ENCODE peak calls at places on chromosomes 7 and 10, in seven cellular contexts. A is tibial artery, W is RWPE2, C is A549, M is Peyer's patch, Y is ovary, V is tibial nerve. E is an unnamed sample.
A peak's percentile ranks its signal among the peaks of the same experiment; 100 is the strongest.

GRCh38 chr7:70678621-70679251 is 453.2 kb upstream of the GALNT17 start:
- DNase-seq in M (no peak), Y (no peak), A (no peak), V (no peak), W (no peak), C (no peak), E (no peak)

GRCh38 chr10:79045566-79046175 is 23.1 kb upstream of the ZMIZ1 start:
- DNase-seq in M (peak; percentile 27), A (peak; percentile 6), W (peak; percentile 21), V (no peak), C (no peak), Y (no peak), E (peak; percentile 20)

GRCh38 chr10:71647526-71648354 is 71.8 kb downstream of the C10orf105 start:
- DNase-seq in M (no peak), V (no peak), Y (no peak), A (no peak), W (no peak), C (no peak), E (no peak)

GRCh38 chr10:62046522-62047239 is 145.2 kb downstream of the ARID5B start:
- DNase-seq in C (no peak), V (peak; percentile 50), Y (peak; percentile 39), W (no peak), M (no peak), A (peak; percentile 56), E (no peak)

GRCh38 chr7:147509052-147509480 is 1081.5 kb upstream of the C7orf33 start:
- DNase-seq in W (no peak), C (peak; percentile 11), Y (no peak), A (no peak), M (no peak), V (no peak), E (no peak)

GRCh38 chr10:93352638-93353383 is 129.3 kb downstream of the MYOF start:
- DNase-seq in C (peak; percentile 44), V (peak; percentile 34), A (no peak), M (no peak), W (no peak), Y (no peak), E (no peak)

GRCh38 chr10:124741281-124741921 is 2.8 kb downstream of the FAM53B start:
- DNase-seq in W (no peak), V (peak; percentile 92), C (peak; percentile 71), A (peak; percentile 86), Y (peak; percentile 85), M (peak; percentile 89), E (peak; percentile 90)

GRCh38 chr10:103842605-103843004 is 12.8 kb downstream of the SH3PXD2A start:
- DNase-seq in C (no peak), Y (no peak), W (no peak), V (no peak), A (no peak), M (no peak), E (no peak)

GRCh38 chr10:103803941-103804340 is 51.4 kb downstream of the SH3PXD2A start:
- DNase-seq in A (no peak), Y (no peak), V (no peak), W (no peak), M (no peak), C (no peak), E (no peak)

GRCh38 chr7:129315916-129316315 is 91.1 kb downstream of the AHCYL2 start:
- DNase-seq in Y (no peak), V (no peak), A (no peak), C (no peak), M (no peak), W (no peak), E (peak; percentile 36)

GRCh38 chr7:3738964-3739363 is 437.9 kb downstream of the SDK1 start:
- DNase-seq in V (no peak), A (no peak), M (no peak), Y (no peak), W (no peak), C (no peak), E (no peak)

GRCh38 chr7:121369462-121369861 is 26.6 kb downstream of the FAM3C start:
- DNase-seq in C (peak; percentile 5), Y (no peak), V (no peak), W (no peak), M (no peak), A (no peak), E (no peak)

GRCh38 chr10:73306171-73306708 is 52.4 kb downstream of the CFAP70 start:
- DNase-seq in V (no peak), C (no peak), W (no peak), Y (no peak), A (no peak), M (no peak), E (no peak)

DNA sequence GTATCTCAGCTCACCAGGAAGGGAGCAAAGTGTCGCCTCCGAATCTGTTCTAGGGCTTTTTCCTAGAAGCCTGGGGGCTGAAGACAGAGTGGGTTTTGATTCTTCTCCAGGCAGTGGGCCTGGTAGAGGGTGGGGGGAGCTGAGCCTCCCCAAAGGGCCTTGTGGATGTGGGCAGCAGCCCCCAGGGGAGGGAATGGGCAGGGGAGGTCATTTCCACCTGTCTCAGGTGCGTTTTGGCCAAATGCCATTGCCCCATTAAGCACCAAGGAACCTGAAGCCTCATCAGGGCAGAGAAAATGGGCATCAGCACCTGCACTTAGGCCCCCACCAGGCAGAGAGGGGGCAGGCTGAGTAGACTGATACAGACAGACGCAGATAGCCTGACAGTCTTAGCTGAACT is 3.6 kb upstream of the COMTD1 start:
- DNase-seq in M (no peak), V (no peak), Y (no peak), W (no peak), C (no peak), A (no peak), E (no peak)
- H3K4me3 ChIP-seq in M (no peak overlapping the region), V (no peak overlapping the region), Y (no peak overlapping the region), W (no peak overlapping the region), C (no peak overlapping the region), A (no peak overlapping the region), E (no peak overlapping the region)

GRCh38 chr7:1234049-1234691 is 1.5 kb downstream of the UNCX start:
- DNase-seq in V (no peak), Y (no peak), C (no peak), W (no peak), M (no peak), A (no peak), E (no peak)

GRCh38 chr7:1232103-1232466 is 587 bp upstream of the UNCX start:
- DNase-seq in V (no peak), C (no peak), A (no peak), W (no peak), M (no peak), Y (no peak), E (no peak)

GRCh38 chr7:1231214-1232102 is 1.2 kb upstream of the UNCX start:
- DNase-seq in W (no peak), M (no peak), Y (no peak), V (no peak), A (no peak), C (no peak), E (no peak)

GRCh38 chr7:1233328-1234048 is 816 bp downstream of the UNCX start:
- DNase-seq in C (peak; percentile 52), Y (no peak), M (no peak), A (no peak), W (peak; percentile 56), V (no peak), E (no peak)

GRCh38 chr7:1232623-1233327 is at the start of gene UNCX:
- DNase-seq in W (peak; percentile 61), M (no peak), C (no peak), Y (no peak), V (no peak), A (no peak), E (no peak)
- H3K4me3 ChIP-seq in W (no peak within 1 kb of the TSS), M (no peak within 1 kb of the TSS), C (peak within 1 kb of the TSS; percentile 36), Y (no peak within 1 kb of the TSS), V (no peak within 1 kb of the TSS), A (no peak within 1 kb of the TSS), E (no peak within 1 kb of the TSS)

GRCh38 chr7:159031135-159031701 is 113.4 kb downstream of the VIPR2 start:
- DNase-seq in W (no peak), M (peak; percentile 54), V (peak; percentile 6), Y (peak; percentile 74), A (peak; percentile 68), C (no peak), E (no peak)
- H3K4me3 ChIP-seq in W (no peak overlapping the region), M (peak overlapping the region; percentile 57), V (peak overlapping the region; percentile 48), Y (peak overlapping the region; percentile 41), A (peak overlapping the region; percentile 57), C (peak overlapping the region; percentile 53), E (peak overlapping the region; percentile 39)

GRCh38 chr10:132544744-132545658 is 7.4 kb downstream of the INPP5A start:
- DNase-seq in M (peak; percentile 46), Y (peak; percentile 8), W (no peak), V (no peak), A (peak; percentile 20), C (no peak), E (no peak)
- H3K4me3 ChIP-seq in M (peak overlapping the region; percentile 20), Y (peak overlapping the region; percentile 25), W (no peak overlapping the region), V (no peak overlapping the region), A (peak overlapping the region; percentile 22), C (no peak overlapping the region), E (no peak overlapping the region)

GRCh38 chr7:111091623-111092370 is 870 bp downstream of the LRRN3 start:
- DNase-seq in V (no peak), Y (no peak), M (no peak), A (no peak), W (no peak), C (no peak), E (no peak)
- H3K4me3 ChIP-seq in V (peak overlapping the region; percentile 10), Y (peak overlapping the region; percentile 23), M (peak overlapping the region; percentile 22), A (peak overlapping the region; percentile 41), W (no peak overlapping the region), C (no peak overlapping the region), E (peak overlapping the region; percentile 71)

GRCh38 chr7:154987571-154987970 is 15.4 kb downstream of the PAXIP1 start:
- DNase-seq in V (no peak), C (no peak), Y (no peak), W (no peak), A (no peak), M (no peak), E (no peak)
- H3K4me3 ChIP-seq in V (no peak overlapping the region), C (no peak overlapping the region), Y (no peak overlapping the region), W (no peak overlapping the region), A (no peak overlapping the region), M (no peak overlapping the region), E (no peak overlapping the region)

DNA sequence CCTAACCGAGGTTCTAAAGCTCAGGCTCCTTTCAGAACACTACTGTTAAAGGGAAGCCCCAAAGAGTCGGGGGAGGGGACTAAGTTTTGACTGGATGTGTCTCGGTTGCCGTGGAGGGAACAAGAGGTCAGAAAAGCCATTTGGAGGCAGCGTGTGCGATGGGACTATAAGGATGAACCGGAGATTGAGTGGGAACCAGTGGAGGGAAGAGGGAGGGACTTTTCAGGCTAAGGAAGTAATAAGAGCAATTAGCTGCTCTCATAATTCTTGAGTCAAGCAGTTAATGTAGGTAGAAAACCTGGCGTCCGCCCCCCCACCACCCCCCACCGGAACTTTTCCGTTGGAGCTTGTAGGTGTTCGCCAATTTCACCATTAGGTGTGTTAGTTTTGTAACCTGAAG is 491 bp upstream of the AKAP9 start:
- DNase-seq in Y (peak; percentile 44), W (no peak), V (peak; percentile 33), C (peak; percentile 16), M (peak; percentile 53), A (peak; percentile 41), E (peak; percentile 24)
- H3K4me3 ChIP-seq in Y (peak overlapping the region; percentile 75), W (peak overlapping the region; percentile 76), V (peak overlapping the region; percentile 58), C (peak overlapping the region; percentile 97), M (peak overlapping the region; percentile 80), A (peak overlapping the region; percentile 90), E (peak overlapping the region; percentile 95)

GRCh38 chr7:41701068-41701467 is 1.8 kb downstream of the INHBA start:
- DNase-seq in V (no peak), C (no peak), Y (no peak), A (no peak), M (no peak), W (no peak), E (no peak)
- H3K4me3 ChIP-seq in V (no peak overlapping the region), C (no peak overlapping the region), Y (no peak overlapping the region), A (peak overlapping the region; percentile 70), M (no peak overlapping the region), W (peak overlapping the region; percentile 43), E (peak overlapping the region; percentile 51)